ENCODE peak calls at places on chromosomes 2 and 18, in nine cellular contexts. One of them, this sample, is unnamed.

GRCh38 chr18:48928787-48929186 is 22.0 kb downstream of the SMAD7 start:
- DNase-seq in ACHN: no peak
- DNase-seq in caudate nucleus: peak; percentile 17
- DNase-seq in stimulated activated CD4-positive, alpha-beta T cell treated with anti-CD3 and anti-CD28 coated beads, Interleukin-2, amount 100 ng/mL, for 48 hours: peak; percentile 52
- DNase-seq in posterior vena cava: no peak
- DNase-seq in HCT116: no peak
- DNase-seq in H4: peak; percentile 58
- DNase-seq in GM13977: peak; percentile 69
- DNase-seq in stimulated activated effector memory CD8-positive, alpha-beta T cell treated with anti-CD3 and anti-CD28 coated beads, Interleukin-12 subunit alpha, Interleukin-12 subunit beta, amount 100 ng/mL, for 72 hours: peak; percentile 61
- DNase-seq in this sample: peak; percentile 94

GRCh38 chr18:72652990-72653593 is 109.0 kb upstream of the CBLN2 start:
- DNase-seq in GM13977: peak; percentile 55
- DNase-seq in HCT116: no peak
- DNase-seq in stimulated activated CD4-positive, alpha-beta T cell treated with anti-CD3 and anti-CD28 coated beads, Interleukin-2, amount 100 ng/mL, for 48 hours: peak; percentile 29
- DNase-seq in caudate nucleus: no peak
- DNase-seq in ACHN: peak; percentile 60
- DNase-seq in H4: peak; percentile 61
- DNase-seq in posterior vena cava: no peak
- DNase-seq in stimulated activated effector memory CD8-positive, alpha-beta T cell treated with anti-CD3 and anti-CD28 coated beads, Interleukin-12 subunit alpha, Interleukin-12 subunit beta, amount 100 ng/mL, for 72 hours: no peak
- DNase-seq in this sample: peak; percentile 38

GRCh38 chr2:127594116-127594591 is 51.8 kb upstream of the GPR17 start:
- DNase-seq in ACHN: no peak
- DNase-seq in HCT116: no peak
- DNase-seq in posterior vena cava: no peak
- DNase-seq in stimulated activated effector memory CD8-positive, alpha-beta T cell treated with anti-CD3 and anti-CD28 coated beads, Interleukin-12 subunit alpha, Interleukin-12 subunit beta, amount 100 ng/mL, for 72 hours: no peak
- DNase-seq in caudate nucleus: no peak
- DNase-seq in H4: no peak
- DNase-seq in GM13977: no peak
- DNase-seq in stimulated activated CD4-positive, alpha-beta T cell treated with anti-CD3 and anti-CD28 coated beads, Interleukin-2, amount 100 ng/mL, for 48 hours: no peak
- DNase-seq in this sample: no peak

GRCh38 chr18:5057348-5058012 is 139.6 kb downstream of the AKAIN1 start:
- DNase-seq in H4: peak; percentile 48
- DNase-seq in GM13977: peak; percentile 48
- DNase-seq in caudate nucleus: no peak
- DNase-seq in HCT116: peak; percentile 21
- DNase-seq in stimulated activated effector memory CD8-positive, alpha-beta T cell treated with anti-CD3 and anti-CD28 coated beads, Interleukin-12 subunit alpha, Interleukin-12 subunit beta, amount 100 ng/mL, for 72 hours: peak; percentile 27
- DNase-seq in stimulated activated CD4-positive, alpha-beta T cell treated with anti-CD3 and anti-CD28 coated beads, Interleukin-2, amount 100 ng/mL, for 48 hours: peak; percentile 59
- DNase-seq in posterior vena cava: no peak
- DNase-seq in ACHN: peak; percentile 42
- DNase-seq in this sample: peak; percentile 11

GRCh38 chr18:13095466-13095865 is 104.3 kb downstream of the CEP192 start:
- DNase-seq in stimulated activated effector memory CD8-positive, alpha-beta T cell treated with anti-CD3 and anti-CD28 coated beads, Interleukin-12 subunit alpha, Interleukin-12 subunit beta, amount 100 ng/mL, for 72 hours: no peak
- DNase-seq in HCT116: no peak
- DNase-seq in GM13977: no peak
- DNase-seq in caudate nucleus: no peak
- DNase-seq in H4: no peak
- DNase-seq in stimulated activated CD4-positive, alpha-beta T cell treated with anti-CD3 and anti-CD28 coated beads, Interleukin-2, amount 100 ng/mL, for 48 hours: no peak
- DNase-seq in ACHN: no peak
- DNase-seq in posterior vena cava: peak; percentile 53
- DNase-seq in this sample: no peak

GRCh38 chr18:74271656-74272055 is 20.1 kb downstream of the CYB5A start:
- DNase-seq in GM13977: no peak
- DNase-seq in caudate nucleus: no peak
- DNase-seq in ACHN: no peak
- DNase-seq in posterior vena cava: no peak
- DNase-seq in H4: no peak
- DNase-seq in stimulated activated effector memory CD8-positive, alpha-beta T cell treated with anti-CD3 and anti-CD28 coated beads, Interleukin-12 subunit alpha, Interleukin-12 subunit beta, amount 100 ng/mL, for 72 hours: no peak
- DNase-seq in HCT116: no peak
- DNase-seq in stimulated activated CD4-positive, alpha-beta T cell treated with anti-CD3 and anti-CD28 coated beads, Interleukin-2, amount 100 ng/mL, for 48 hours: no peak
- DNase-seq in this sample: no peak

GRCh38 chr2:11778923-11779757 is 32.7 kb downstream of the LPIN1 start:
- DNase-seq in H4: peak; percentile 38
- DNase-seq in caudate nucleus: no peak
- DNase-seq in stimulated activated effector memory CD8-positive, alpha-beta T cell treated with anti-CD3 and anti-CD28 coated beads, Interleukin-12 subunit alpha, Interleukin-12 subunit beta, amount 100 ng/mL, for 72 hours: peak; percentile 76
- DNase-seq in stimulated activated CD4-positive, alpha-beta T cell treated with anti-CD3 and anti-CD28 coated beads, Interleukin-2, amount 100 ng/mL, for 48 hours: peak; percentile 89
- DNase-seq in posterior vena cava: peak; percentile 93
- DNase-seq in HCT116: peak; percentile 34
- DNase-seq in ACHN: peak; percentile 76
- DNase-seq in GM13977: peak; percentile 86
- DNase-seq in this sample: peak; percentile 22

GRCh38 chr2:130372833-130373807 is 17.3 kb downstream of the PTPN18 start:
- DNase-seq in stimulated activated CD4-positive, alpha-beta T cell treated with anti-CD3 and anti-CD28 coated beads, Interleukin-2, amount 100 ng/mL, for 48 hours: no peak
- DNase-seq in H4: peak; percentile 3
- DNase-seq in HCT116: no peak
- DNase-seq in posterior vena cava: peak; percentile 74
- DNase-seq in GM13977: no peak
- DNase-seq in stimulated activated effector memory CD8-positive, alpha-beta T cell treated with anti-CD3 and anti-CD28 coated beads, Interleukin-12 subunit alpha, Interleukin-12 subunit beta, amount 100 ng/mL, for 72 hours: no peak
- DNase-seq in ACHN: no peak
- DNase-seq in caudate nucleus: no peak
- DNase-seq in this sample: no peak

GRCh38 chr2:10977003-10977402 is 65.3 kb downstream of the KCNF1 start:
- DNase-seq in ACHN: no peak
- DNase-seq in caudate nucleus: no peak
- DNase-seq in stimulated activated effector memory CD8-positive, alpha-beta T cell treated with anti-CD3 and anti-CD28 coated beads, Interleukin-12 subunit alpha, Interleukin-12 subunit beta, amount 100 ng/mL, for 72 hours: no peak
- DNase-seq in H4: peak; percentile 33
- DNase-seq in posterior vena cava: peak; percentile 55
- DNase-seq in stimulated activated CD4-positive, alpha-beta T cell treated with anti-CD3 and anti-CD28 coated beads, Interleukin-2, amount 100 ng/mL, for 48 hours: no peak
- DNase-seq in HCT116: no peak
- DNase-seq in GM13977: no peak
- DNase-seq in this sample: no peak

GRCh38 chr2:98334439-98335078 is 11.7 kb upstream of the CNGA3 start:
- DNase-seq in ACHN: peak; percentile 84
- DNase-seq in H4: peak; percentile 48
- DNase-seq in caudate nucleus: no peak
- DNase-seq in stimulated activated effector memory CD8-positive, alpha-beta T cell treated with anti-CD3 and anti-CD28 coated beads, Interleukin-12 subunit alpha, Interleukin-12 subunit beta, amount 100 ng/mL, for 72 hours: no peak
- DNase-seq in GM13977: no peak
- DNase-seq in posterior vena cava: no peak
- DNase-seq in stimulated activated CD4-positive, alpha-beta T cell treated with anti-CD3 and anti-CD28 coated beads, Interleukin-2, amount 100 ng/mL, for 48 hours: no peak
- DNase-seq in HCT116: no peak
- DNase-seq in this sample: peak; percentile 65

GRCh38 chr2:225337183-225337582 is 62.3 kb upstream of the NYAP2 start:
- DNase-seq in ACHN: peak; percentile 12
- DNase-seq in H4: peak; percentile 75
- DNase-seq in HCT116: no peak
- DNase-seq in posterior vena cava: no peak
- DNase-seq in stimulated activated effector memory CD8-positive, alpha-beta T cell treated with anti-CD3 and anti-CD28 coated beads, Interleukin-12 subunit alpha, Interleukin-12 subunit beta, amount 100 ng/mL, for 72 hours: no peak
- DNase-seq in GM13977: no peak
- DNase-seq in caudate nucleus: no peak
- DNase-seq in stimulated activated CD4-positive, alpha-beta T cell treated with anti-CD3 and anti-CD28 coated beads, Interleukin-2, amount 100 ng/mL, for 48 hours: no peak
- DNase-seq in this sample: no peak

GRCh38 chr2:925711-926110 is 24.9 kb upstream of the SNTG2 start:
- DNase-seq in HCT116: no peak
- DNase-seq in stimulated activated CD4-positive, alpha-beta T cell treated with anti-CD3 and anti-CD28 coated beads, Interleukin-2, amount 100 ng/mL, for 48 hours: no peak
- DNase-seq in posterior vena cava: no peak
- DNase-seq in stimulated activated effector memory CD8-positive, alpha-beta T cell treated with anti-CD3 and anti-CD28 coated beads, Interleukin-12 subunit alpha, Interleukin-12 subunit beta, amount 100 ng/mL, for 72 hours: no peak
- DNase-seq in caudate nucleus: no peak
- DNase-seq in ACHN: no peak
- DNase-seq in GM13977: no peak
- DNase-seq in H4: no peak
- DNase-seq in this sample: no peak

GRCh38 chr2:27001851-27002369 is 30.9 kb upstream of the TMEM214 start:
- DNase-seq in H4: no peak
- DNase-seq in ACHN: no peak
- DNase-seq in posterior vena cava: no peak
- DNase-seq in stimulated activated effector memory CD8-positive, alpha-beta T cell treated with anti-CD3 and anti-CD28 coated beads, Interleukin-12 subunit alpha, Interleukin-12 subunit beta, amount 100 ng/mL, for 72 hours: no peak
- DNase-seq in stimulated activated CD4-positive, alpha-beta T cell treated with anti-CD3 and anti-CD28 coated beads, Interleukin-2, amount 100 ng/mL, for 48 hours: no peak
- DNase-seq in caudate nucleus: no peak
- DNase-seq in GM13977: no peak
- DNase-seq in HCT116: no peak
- DNase-seq in this sample: no peak

GRCh38 chr2:191166111-191166755 is 15.4 kb upstream of the STAT4 start:
- DNase-seq in GM13977: no peak
- DNase-seq in ACHN: no peak
- DNase-seq in stimulated activated effector memory CD8-positive, alpha-beta T cell treated with anti-CD3 and anti-CD28 coated beads, Interleukin-12 subunit alpha, Interleukin-12 subunit beta, amount 100 ng/mL, for 72 hours: no peak
- DNase-seq in stimulated activated CD4-positive, alpha-beta T cell treated with anti-CD3 and anti-CD28 coated beads, Interleukin-2, amount 100 ng/mL, for 48 hours: no peak
- DNase-seq in caudate nucleus: no peak
- DNase-seq in posterior vena cava: no peak
- DNase-seq in HCT116: no peak
- DNase-seq in H4: peak; percentile 86
- DNase-seq in this sample: no peak

GRCh38 chr2:33478968-33479691 is 2.7 kb downstream of the RASGRP3 start:
- DNase-seq in HCT116: no peak
- DNase-seq in caudate nucleus: no peak
- DNase-seq in stimulated activated effector memory CD8-positive, alpha-beta T cell treated with anti-CD3 and anti-CD28 coated beads, Interleukin-12 subunit alpha, Interleukin-12 subunit beta, amount 100 ng/mL, for 72 hours: no peak
- DNase-seq in ACHN: no peak
- DNase-seq in H4: no peak
- DNase-seq in posterior vena cava: no peak
- DNase-seq in GM13977: no peak
- DNase-seq in stimulated activated CD4-positive, alpha-beta T cell treated with anti-CD3 and anti-CD28 coated beads, Interleukin-2, amount 100 ng/mL, for 48 hours: no peak
- DNase-seq in this sample: no peak

GRCh38 chr2:56444339-56444738 is 260.5 kb downstream of the CCDC85A start:
- DNase-seq in posterior vena cava: no peak
- DNase-seq in H4: peak; percentile 8
- DNase-seq in GM13977: no peak
- DNase-seq in HCT116: no peak
- DNase-seq in stimulated activated effector memory CD8-positive, alpha-beta T cell treated with anti-CD3 and anti-CD28 coated beads, Interleukin-12 subunit alpha, Interleukin-12 subunit beta, amount 100 ng/mL, for 72 hours: no peak
- DNase-seq in caudate nucleus: no peak
- DNase-seq in stimulated activated CD4-positive, alpha-beta T cell treated with anti-CD3 and anti-CD28 coated beads, Interleukin-2, amount 100 ng/mL, for 48 hours: no peak
- DNase-seq in ACHN: peak; percentile 30
- DNase-seq in this sample: peak; percentile 18

This sample was measured in NCI-H1092 treated with DMSO at 0.1 percent for 48 hours.